ENCODE peak calls at places on chromosomes 11 and 22, in ten cellular contexts. R, V, N, J, G, F, U, E, Z and L are unnamed samples.
A peak's percentile ranks its signal among the peaks of the same experiment; 100 is the strongest.

GRCh38 chr11:120546312-120547205 is 35.0 kb downstream of the GRIK4 start:
- DNase-seq in N (peak; percentile 74), V (no peak), E (peak; percentile 46), R (no peak), U (peak; percentile 17), G (peak; percentile 94), Z (peak; percentile 82), F (peak; percentile 98), J (peak; percentile 31), L (peak; percentile 95)

GRCh38 chr11:134500621-134501020 is 88.6 kb upstream of the B3GAT1 start:
- DNase-seq in R (peak; percentile 25), E (no peak), J (peak; percentile 22), G (no peak), V (no peak), U (no peak), F (no peak), N (no peak), Z (no peak), L (no peak)

GRCh38 chr11:69416746-69417145 is 64.7 kb upstream of the LINC01488 start:
- DNase-seq in J (no peak), E (no peak), Z (no peak), R (no peak), G (no peak), U (no peak), N (no peak), F (no peak), V (peak; percentile 47), L (no peak)

GRCh38 chr11:23192256-23192655 is 332.0 kb upstream of the CCDC179 start:
- DNase-seq in V (no peak), G (peak; percentile 77), Z (no peak), N (peak; percentile 11), R (no peak), U (no peak), J (no peak), E (no peak), F (peak; percentile 31), L (peak; percentile 71)

GRCh38 chr11:70566768-70567530 is 168.6 kb downstream of the CTTN start:
- DNase-seq in U (no peak), E (no peak), G (no peak), V (no peak), R (peak; percentile 6), Z (no peak), J (no peak), N (no peak), F (no peak), L (no peak)

GRCh38 chr11:65251476-65251875 is 10.3 kb upstream of the POLA2 start:
- DNase-seq in V (no peak), R (no peak), G (peak; percentile 11), E (no peak), J (no peak), U (no peak), Z (no peak), N (no peak), F (no peak), L (peak; percentile 30)

GRCh38 chr22:35739642-35740041 is 22.0 kb downstream of the APOL5 start:
- DNase-seq in Z (no peak), F (no peak), E (no peak), G (no peak), J (peak; percentile 23), R (no peak), N (no peak), U (peak; percentile 44), V (no peak), L (peak; percentile 28)

GRCh38 chr11:130904380-130904779 is 11.9 kb downstream of the SNX19 start:
- DNase-seq in R (no peak), F (peak; percentile 27), E (no peak), G (no peak), V (no peak), J (no peak), N (no peak), U (no peak), Z (no peak), L (peak; percentile 35)

GRCh38 chr22:37904572-37905533 is 1.2 kb upstream of the MICALL1 start:
- DNase-seq in V (no peak), Z (peak; percentile 85), E (peak; percentile 32), G (peak; percentile 94), F (peak; percentile 99), U (peak; percentile 81), J (peak; percentile 65), R (no peak), N (peak; percentile 84), L (peak; percentile 100)

GRCh38 chr22:37906364-37907008 is 389 bp downstream of the MICALL1 start:
- DNase-seq in F (no peak), G (no peak), N (no peak), R (no peak), U (no peak), Z (no peak), J (no peak), E (no peak), V (no peak), L (no peak)

GRCh38 chr22:37907036-37907954 is 1.2 kb downstream of the MICALL1 start:
- DNase-seq in N (no peak), U (no peak), Z (no peak), V (no peak), E (no peak), R (no peak), G (no peak), F (no peak), J (no peak), L (peak; percentile 23)

GRCh38 chr22:37909756-37910155 is 3.7 kb downstream of the MICALL1 start:
- DNase-seq in U (no peak), R (no peak), N (no peak), Z (no peak), F (no peak), G (no peak), E (no peak), J (no peak), V (no peak), L (no peak)

DNA sequence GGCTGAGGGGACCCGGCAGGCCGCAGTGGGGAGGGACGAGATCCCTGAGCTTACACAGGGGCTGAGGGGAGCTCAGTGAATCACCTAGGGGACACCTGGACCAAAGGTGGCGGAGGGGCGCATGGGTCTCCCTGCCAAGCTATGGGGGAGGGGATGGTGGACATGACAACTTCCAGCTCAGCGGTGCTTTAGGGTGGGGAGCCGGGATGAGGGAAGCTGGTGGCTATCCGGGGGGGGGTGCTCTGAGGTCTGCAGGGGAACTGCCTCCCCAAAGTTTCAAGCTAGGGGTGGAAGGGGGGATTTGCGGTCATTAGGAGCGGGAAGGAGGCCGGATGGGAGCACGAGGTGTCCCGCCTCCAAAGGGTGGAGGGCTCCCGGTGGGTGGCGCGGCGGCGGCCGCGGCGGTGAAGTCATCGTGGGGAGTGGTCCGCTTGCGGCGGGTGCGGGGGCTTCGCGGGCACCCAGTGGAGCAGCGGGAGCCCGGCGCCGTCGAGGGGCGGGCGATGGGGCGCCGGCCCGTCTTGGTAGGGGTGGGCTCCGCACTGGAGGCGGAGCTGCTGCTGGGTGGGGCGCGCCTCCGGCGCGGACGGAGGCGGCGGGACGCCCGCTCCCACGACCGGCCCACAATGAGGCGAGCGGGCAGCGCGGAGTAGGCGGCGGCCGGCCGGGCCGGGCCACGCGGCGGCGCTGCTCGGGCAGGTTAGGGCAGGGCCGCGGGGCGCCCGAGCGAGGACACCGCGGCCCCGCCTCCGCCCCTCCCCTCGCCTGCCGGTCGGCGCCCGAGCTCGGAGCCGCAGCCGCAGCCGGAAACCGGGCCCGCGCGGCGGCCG is at the start of gene MICALL1:
- DNase-seq in J (peak; percentile 87), Z (no peak), V (peak; percentile 79), G (peak; percentile 78), N (peak; percentile 93), E (no peak), R (peak; percentile 89), U (peak; percentile 64), F (peak; percentile 75), L (peak; percentile 75)
- TF ChIP-seq CTCF in J (no peak), Z (no peak), V (peak; percentile 42), G (no peak), N (peak; percentile 20), E (no peak), R (no peak), U (peak; percentile 52), F (peak; percentile 1), L (no peak)

DNA sequence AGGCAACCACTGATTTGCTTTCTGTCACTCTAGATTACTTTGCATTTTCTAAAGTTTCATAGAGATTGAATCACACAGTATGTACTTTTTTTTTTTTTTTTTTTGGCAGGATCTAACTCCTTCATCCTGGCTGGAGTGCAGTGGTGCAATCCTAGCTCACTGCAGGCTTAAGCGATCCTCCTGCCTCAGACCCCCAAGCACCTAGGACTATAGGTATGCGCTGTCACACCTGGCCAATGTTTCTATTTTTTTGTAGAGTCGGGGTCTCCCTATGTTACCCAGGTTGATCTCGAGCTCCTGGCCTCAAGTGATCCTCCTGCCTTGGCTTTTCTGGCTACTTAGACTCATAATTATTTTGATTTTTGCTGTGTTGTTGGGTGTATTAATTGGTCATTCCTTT is 294.6 kb upstream of the CTSC start:
- DNase-seq in Z (no peak), U (no peak), G (no peak), R (no peak), J (no peak), F (no peak), V (no peak), E (no peak), N (no peak), L (no peak)
- H3K4me3 ChIP-seq in Z (no peak overlapping the region), U (no peak overlapping the region), G (no peak overlapping the region), R (no peak overlapping the region), J (no peak overlapping the region), F (no peak overlapping the region), V (no peak overlapping the region), E (no peak overlapping the region), N (no peak overlapping the region), L (no peak overlapping the region)

DNA sequence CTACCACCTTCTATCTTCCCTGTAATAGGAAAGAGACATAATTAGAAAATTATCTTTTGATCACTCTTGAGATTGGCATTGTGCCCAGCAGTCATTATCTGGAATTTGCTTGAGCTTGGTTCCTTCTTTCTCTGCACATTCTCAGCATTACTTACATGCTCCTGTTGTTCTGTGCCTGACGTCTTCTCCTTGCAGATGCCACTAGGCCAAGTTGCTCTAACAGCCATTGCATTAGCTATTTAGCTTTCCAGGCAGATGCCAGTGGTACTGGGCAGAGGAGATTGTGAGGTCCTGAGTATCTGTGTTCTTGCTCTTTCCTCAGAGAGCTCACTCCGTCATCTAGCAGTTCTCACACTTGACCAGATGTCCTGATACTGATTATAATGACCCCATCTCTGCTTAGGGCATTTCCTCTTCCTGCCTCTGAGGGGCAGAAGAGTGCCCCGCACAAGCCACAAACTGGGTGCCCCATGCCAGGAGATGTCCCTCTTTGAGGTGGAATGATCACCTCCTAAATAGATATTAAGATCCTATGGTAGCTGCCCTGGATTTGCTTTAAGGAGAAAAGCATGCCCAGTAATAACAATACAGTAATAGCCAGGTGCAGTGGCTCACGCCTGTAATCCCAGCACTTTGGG is 30.7 kb downstream of the ARHGAP1 start:
- DNase-seq in V (no peak), F (no peak), E (no peak), N (no peak), G (no peak), J (peak; percentile 16), Z (no peak), R (peak; percentile 18), U (peak; percentile 31), L (no peak)
- TF ChIP-seq CTCF in V (peak; percentile 31), F (peak; percentile 51), E (no peak), N (peak; percentile 16), G (peak; percentile 30), J (peak; percentile 14), Z (peak; percentile 15), R (peak; percentile 32), U (peak; percentile 23), L (peak; percentile 37)

DNA sequence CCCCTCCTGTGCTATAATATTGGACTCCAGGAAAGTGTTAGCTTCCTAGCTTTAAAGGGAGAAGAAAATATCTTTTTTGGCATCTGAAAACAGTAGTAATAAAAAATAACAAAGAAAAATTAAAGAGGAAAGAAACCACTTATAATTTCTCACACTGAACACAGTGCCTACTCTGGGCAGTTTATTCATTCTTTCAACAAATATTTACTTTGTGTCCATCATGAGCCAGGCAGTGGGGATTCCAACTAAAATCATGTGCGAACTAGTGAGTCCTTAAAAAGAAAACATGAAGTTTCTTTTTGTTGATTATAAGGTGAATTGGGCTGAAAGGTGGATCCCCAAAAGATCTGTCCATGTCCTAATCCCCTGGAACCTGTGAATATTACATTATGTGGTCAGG is 16.0 kb upstream of the ELF5 start:
- DNase-seq in F (no peak), Z (no peak), G (no peak), N (no peak), J (no peak), E (no peak), R (no peak), V (no peak), U (no peak), L (no peak)
- H3K4me3 ChIP-seq in F (no peak overlapping the region), Z (no peak overlapping the region), G (no peak overlapping the region), N (no peak overlapping the region), J (no peak overlapping the region), E (no peak overlapping the region), R (no peak overlapping the region), V (no peak overlapping the region), U (no peak overlapping the region), L (no peak overlapping the region)